ENCODE peak calls at places on chromosomes 11 and 22, in nine cellular contexts. B is AG09309, A is dorsolateral prefrontal cortex, H is BE2C, Z is GM13977, S is endothelial cell, F is coronary artery, I is Calu3, M is epithelial cell of esophagus. O is an unnamed sample.

GRCh38 chr11:61587951-61588695 is 7.2 kb upstream of the SYT7 start:
- DNase-seq in B (no peak), A (no peak), H (peak), Z (peak), S (peak), F (no peak), I (peak), M (peak), O (peak)

GRCh38 chr11:69892237-69892985 is 73.2 kb upstream of the FGF3 start:
- DNase-seq in B (no peak), A (no peak), H (peak), Z (no peak), S (peak), F (no peak), I (peak), M (no peak), O (no peak)

GRCh38 chr22:30362632-30363281 is 6.0 kb downstream of the CCDC157 start:
- DNase-seq in B (no peak), A (no peak), H (no peak), Z (no peak), S (no peak), F (no peak), I (no peak), M (no peak), O (no peak)

GRCh38 chr11:18265949-18266348 is at the start of gene SAA1:
- DNase-seq in B (no peak), A (no peak), H (no peak), Z (no peak), S (no peak), F (no peak), I (peak), M (peak), O (no peak)

GRCh38 chr22:36221799-36222751 is 17.3 kb downstream of the APOL2 start:
- DNase-seq in B (no peak), A (no peak), H (peak), Z (peak), S (peak), F (peak), I (peak), M (peak), O (peak)

GRCh38 chr22:25134028-25134427 is 65.6 kb upstream of the CRYBB3 start:
- DNase-seq in B (no peak), A (no peak), H (no peak), Z (no peak), S (no peak), F (no peak), I (peak), M (peak), O (peak)

GRCh38 chr11:73200256-73200655 is 17.8 kb upstream of the P2RY2 start:
- DNase-seq in B (no peak), A (no peak), H (no peak), Z (no peak), S (no peak), F (no peak), I (no peak), M (peak), O (no peak)

GRCh38 chr11:26201411-26201810 is 130.5 kb upstream of the ANO3 start:
- DNase-seq in B (no peak), A (no peak), H (no peak), Z (no peak), S (no peak), F (no peak), I (no peak), M (peak), O (no peak)

GRCh38 chr11:11806074-11806473 is 35.7 kb upstream of the USP47 start:
- DNase-seq in B (no peak), A (no peak), H (no peak), Z (no peak), S (no peak), F (no peak), I (no peak), M (no peak), O (no peak)

GRCh38 chr11:85844439-85845051 is 10.6 kb upstream of the CCDC83 start:
- DNase-seq in B (no peak), A (no peak), H (no peak), Z (no peak), S (no peak), F (no peak), I (peak), M (peak), O (no peak)

GRCh38 chr11:133917921-133918605 is 38.7 kb downstream of the IGSF9B start:
- DNase-seq in B (no peak), A (no peak), H (no peak), Z (no peak), S (peak), F (no peak), I (no peak), M (no peak), O (no peak)

GRCh38 chr22:45448431-45448830 is 34.9 kb downstream of the RIBC2 start:
- DNase-seq in B (no peak), A (no peak), H (no peak), Z (no peak), S (no peak), F (peak), I (no peak), M (no peak), O (no peak)

GRCh38 chr11:2310786-2311455 is 9.1 kb downstream of the TSPAN32 start:
- DNase-seq in B (no peak), A (peak), H (no peak), Z (no peak), S (no peak), F (peak), I (no peak), M (no peak), O (no peak)

GRCh38 chr11:3123316-3123715 is 41.8 kb downstream of the OSBPL5 start:
- DNase-seq in B (no peak), A (peak), H (peak), Z (no peak), S (no peak), F (peak), I (no peak), M (peak), O (no peak)

GRCh38 chr22:33188316-33188715 is 130.1 kb upstream of the SYN3 start:
- DNase-seq in B (no peak), A (no peak), H (no peak), Z (no peak), S (no peak), F (no peak), I (no peak), M (no peak), O (no peak)

GRCh38 chr11:34651551-34651950 is 30.7 kb downstream of the EHF start:
- DNase-seq in B (no peak), A (no peak), H (no peak), Z (no peak), S (no peak), F (no peak), I (no peak), M (no peak), O (no peak)

GRCh38 chr22:27139935-27140493 is 482.6 kb downstream of the MIAT start:
- DNase-seq in B (peak), A (no peak), H (peak), Z (no peak), S (no peak), F (no peak), I (no peak), M (peak), O (no peak)

GRCh38 chr22:31327786-31328544 is 18.2 kb downstream of the PATZ1 start:
- DNase-seq in B (no peak), A (no peak), H (no peak), Z (no peak), S (no peak), F (no peak), I (no peak), M (peak), O (no peak)

GRCh38 chr22:38313384-38313955 is 3.8 kb downstream of the CSNK1E start:
- DNase-seq in B (peak), A (no peak), H (no peak), Z (no peak), S (no peak), F (peak), I (no peak), M (peak), O (peak)

GRCh38 chr11:44930588-44931302 is 19.9 kb downstream of the TP53I11 start:
- DNase-seq in B (no peak), A (no peak), H (no peak), Z (no peak), S (no peak), F (no peak), I (no peak), M (no peak), O (no peak)

GRCh38 chr11:66327171-66328035 is 8.8 kb downstream of the RIN1 start:
- DNase-seq in B (no peak), A (no peak), H (no peak), Z (no peak), S (no peak), F (no peak), I (no peak), M (peak), O (no peak)
- TF ChIP-seq CTCF in B (no peak), A (no peak), H (no peak), Z (no peak), S (no peak), F (no peak), I (no peak), M (no peak), O (no peak)

DNA sequence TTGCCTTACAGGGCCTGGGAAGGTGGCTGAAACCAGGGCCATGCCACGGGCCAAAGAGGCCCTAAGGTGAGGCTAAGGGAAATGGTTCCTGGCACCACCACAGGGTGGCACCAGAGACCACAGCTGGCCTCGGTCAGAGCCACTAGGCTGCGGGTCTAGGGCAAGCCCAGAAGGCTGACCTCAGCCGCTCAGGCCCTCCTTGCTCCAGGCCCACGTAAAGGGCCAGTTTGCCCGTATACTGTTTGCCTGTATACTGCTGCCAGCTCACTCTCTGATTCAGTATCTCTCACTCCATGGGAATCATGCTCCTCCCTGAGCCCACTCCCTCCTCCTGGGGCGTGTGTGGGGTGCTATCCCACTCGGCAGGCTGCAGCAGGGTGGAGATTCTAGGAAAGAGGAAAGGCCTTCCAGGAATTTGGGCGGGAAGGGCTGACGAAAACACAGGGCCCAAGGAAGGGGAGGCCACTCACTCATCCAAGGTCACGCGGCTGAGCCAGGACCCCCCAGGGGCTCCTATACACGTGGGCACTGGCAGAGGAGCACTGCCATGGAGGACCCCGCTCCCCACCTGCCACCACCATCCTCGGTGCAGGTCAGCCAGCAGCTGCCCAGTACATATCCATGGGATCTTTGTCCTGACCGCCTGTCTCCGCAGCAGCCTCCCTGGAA is 62.4 kb downstream of the NECTIN1 start:
- DNase-seq in B (no peak), A (peak), H (peak), Z (peak), S (peak), F (no peak), I (peak), M (peak), O (peak)
- TF ChIP-seq CTCF in B (peak), A (peak), H (peak), Z (peak), S (peak), F (peak), I (peak), M (peak), O (peak)

DNA sequence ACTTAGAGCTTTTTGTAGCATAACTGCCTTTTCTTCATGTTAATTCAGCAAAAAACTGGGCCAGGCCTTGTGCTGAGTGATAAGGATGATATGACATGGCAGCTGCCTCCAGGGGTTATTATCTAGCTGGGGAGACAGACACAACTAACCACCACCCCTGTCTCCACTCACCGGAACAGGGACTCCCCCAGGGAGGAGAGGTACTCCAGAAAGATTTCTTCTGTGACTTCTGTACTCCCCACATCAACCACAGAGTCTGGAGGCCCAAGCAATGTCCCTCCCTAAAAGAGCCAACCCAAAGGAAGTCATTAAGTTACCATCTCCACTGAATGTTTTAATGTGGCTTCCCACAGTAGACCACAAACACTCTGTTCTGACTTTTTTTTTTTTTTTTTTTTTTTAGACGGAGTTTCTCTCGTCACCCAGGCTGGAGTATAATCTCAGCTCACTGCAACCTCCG is 14.3 kb upstream of the PMM1 start:
- DNase-seq in B (no peak), A (no peak), H (no peak), Z (peak), S (no peak), F (no peak), I (no peak), M (no peak), O (no peak)
- TF ChIP-seq CTCF in B (no peak), A (no peak), H (no peak), Z (no peak), S (no peak), F (no peak), I (no peak), M (no peak), O (no peak)

DNA sequence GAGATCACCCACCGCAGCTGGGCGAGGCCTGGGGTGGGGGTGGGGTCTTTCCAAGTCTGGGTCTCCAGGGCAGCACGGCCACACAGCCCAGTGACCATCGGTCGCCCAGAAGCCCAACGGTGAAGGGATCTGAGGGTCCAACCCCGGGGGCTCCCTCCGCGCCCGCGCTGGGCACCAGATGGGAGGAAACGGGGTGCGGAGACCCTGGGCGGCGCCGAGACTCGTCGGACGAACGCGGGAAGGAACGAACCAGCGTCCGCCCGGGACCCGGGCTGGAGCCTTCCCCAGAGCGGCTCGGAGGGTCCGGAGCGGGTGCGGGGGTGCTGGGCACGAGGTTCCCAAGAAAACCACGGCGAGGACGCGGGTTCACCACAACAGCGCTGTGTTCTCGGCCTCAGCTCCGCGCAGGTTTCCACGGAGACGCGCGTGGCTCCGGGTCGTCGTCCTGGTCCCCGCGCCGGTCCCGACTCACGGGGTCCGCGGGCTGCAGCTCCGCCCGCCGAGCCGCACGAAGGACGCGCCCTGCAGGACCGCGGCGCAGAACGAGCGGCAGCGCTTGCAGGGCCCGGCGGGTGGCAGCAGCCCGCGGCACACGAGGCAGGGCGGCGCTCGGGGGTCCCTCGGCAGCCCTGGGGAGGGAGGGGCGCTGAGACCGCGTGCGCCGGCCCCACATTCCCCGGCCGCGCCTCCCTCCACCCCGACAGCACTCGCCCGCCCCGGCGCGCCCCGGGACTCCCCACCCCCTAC is 2.3 kb upstream of the IL17REL start:
- DNase-seq in B (no peak), A (peak), H (peak), Z (no peak), S (peak), F (no peak), I (no peak), M (no peak), O (no peak)
- TF ChIP-seq CTCF in B (no peak), A (no peak), H (no peak), Z (no peak), S (no peak), F (no peak), I (no peak), M (no peak), O (no peak)

DNA sequence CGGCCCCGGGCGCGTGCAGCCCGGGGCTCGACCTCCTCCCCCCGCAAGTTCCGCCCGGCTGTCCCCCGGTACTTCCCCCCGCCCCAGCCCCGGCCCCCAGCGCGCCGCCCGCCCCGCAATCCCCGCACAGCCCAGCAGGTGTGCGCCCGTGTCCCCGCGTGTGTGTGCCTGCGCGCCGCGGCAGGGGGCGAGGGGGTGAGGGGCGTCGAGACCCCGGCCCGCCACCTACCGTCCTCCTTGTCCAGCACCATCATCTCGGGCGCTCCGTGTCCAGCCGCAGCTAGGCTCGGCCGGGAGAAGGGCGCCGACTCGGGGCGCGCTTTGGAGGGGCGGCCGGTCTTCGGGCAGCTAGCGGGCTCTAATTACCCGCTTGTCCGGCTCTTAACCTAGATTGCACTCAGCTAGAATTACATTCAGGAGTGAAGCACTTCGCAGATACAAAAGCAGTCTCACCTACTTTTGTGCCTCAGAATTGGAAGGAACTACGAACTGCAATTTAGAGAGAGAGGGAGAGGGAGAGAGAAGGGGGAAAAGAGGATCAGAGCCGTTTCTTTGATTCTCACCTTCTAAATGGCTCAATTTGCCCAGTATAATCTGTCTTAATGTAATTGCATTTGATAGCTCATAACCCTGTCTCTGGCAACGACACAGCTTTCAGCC is 439 bp downstream of the LMO1 start:
- DNase-seq in B (no peak), A (no peak), H (no peak), Z (no peak), S (peak), F (no peak), I (no peak), M (peak), O (no peak)
- TF ChIP-seq CTCF in B (no peak), A (no peak), H (no peak), Z (no peak), S (no peak), F (no peak), I (no peak), M (no peak), O (no peak)

O was measured in stomach.